ENCODE peak calls at places on chromosomes 12 and 14, in eight cellular contexts. U is T-cell, T is GM12892, X is activated gamma-delta T cell treated with Interleukin-2 at 50 U/mL for 16 hours, P is kidney glomerular epithelial cell, M is left ventricle myocardium inferior, E is NCI-H1048, R is GM10248. Y is an unnamed sample.

GRCh38 chr12:57518920-57519757 is 1.2 kb downstream of the DDIT3 start:
- DNase-seq in E (no peak), U (no peak), X (no peak), T (no peak), P (no peak), M (no peak), R (no peak), Y (no peak)

GRCh38 chr12:131004166-131004565 is 50.5 kb downstream of the ADGRD1 start:
- DNase-seq in P (no peak), R (no peak), M (no peak), E (no peak), U (no peak), T (no peak), X (no peak), Y (no peak)

GRCh38 chr12:93378373-93379310 is 917 bp downstream of the NUDT4 start:
- DNase-seq in P (peak; percentile 57), T (peak; percentile 48), R (peak; percentile 59), M (peak; percentile 31), X (peak; percentile 47), U (peak; percentile 43), E (no peak), Y (peak; percentile 53)

GRCh38 chr12:15627995-15628945 is 160.9 kb downstream of the EPS8 start:
- DNase-seq in U (no peak), X (no peak), E (no peak), T (no peak), R (no peak), P (no peak), M (no peak), Y (no peak)

GRCh38 chr12:97575792-97576191 is 113.2 kb downstream of the RMST start:
- DNase-seq in P (peak; percentile 77), T (no peak), E (no peak), R (no peak), U (no peak), M (no peak), X (no peak), Y (no peak)

GRCh38 chr14:106185837-106186233 is 659.5 kb downstream of the TMEM121 start:
- DNase-seq in T (no peak), U (peak; percentile 66), E (no peak), P (no peak), X (peak; percentile 68), R (no peak), M (no peak), Y (peak; percentile 72)

GRCh38 chr12:40947812-40948211 is 240.3 kb upstream of the PDZRN4 start:
- DNase-seq in R (no peak), U (no peak), T (no peak), E (no peak), X (no peak), P (no peak), M (no peak), Y (no peak)

GRCh38 chr14:99563749-99564129 is 40.3 kb downstream of the CCDC85C start:
- DNase-seq in P (no peak), R (no peak), E (no peak), X (no peak), M (no peak), T (no peak), U (no peak), Y (no peak)

Y was measured in activated CD8-positive, alpha-beta memory T cell treated with anti-CD3 and anti-CD28 coated beads, Interleukin-2, amount 50 U/mL, for 4 hours.